ENCODE peak calls at places on chromosomes 16 and 17, in seven cellular contexts. One of them, this sample, is unnamed.

GRCh38 chr16:70250748-70251650 is 741 bp downstream of the EXOSC6 start:
- DNase-seq in H1: no peak
- DNase-seq in GM12878: no peak
- DNase-seq in GM12892: peak
- DNase-seq in HepG2: peak
- DNase-seq in GM12891: peak
- DNase-seq in K562: no peak
- DNase-seq in this sample: peak

GRCh38 chr17:50265690-50266306 is 8.5 kb upstream of the TMEM92 start:
- DNase-seq in GM12892: peak
- DNase-seq in K562: no peak
- DNase-seq in GM12878: no peak
- DNase-seq in HepG2: no peak
- DNase-seq in H1: no peak
- DNase-seq in GM12891: no peak
- DNase-seq in this sample: peak

GRCh38 chr17:74522381-74523090 is 8.7 kb downstream of the CD300LB start:
- DNase-seq in GM12892: no peak
- DNase-seq in H1: no peak
- DNase-seq in K562: no peak
- DNase-seq in GM12878: no peak
- DNase-seq in GM12891: no peak
- DNase-seq in HepG2: no peak
- DNase-seq in this sample: no peak

GRCh38 chr17:80656590-80656989 is 112.0 kb downstream of the RPTOR start:
- DNase-seq in GM12891: no peak
- DNase-seq in GM12878: peak
- DNase-seq in GM12892: no peak
- DNase-seq in HepG2: no peak
- DNase-seq in K562: no peak
- DNase-seq in H1: no peak
- DNase-seq in this sample: no peak

GRCh38 chr16:2904100-2904921 is 7.4 kb upstream of the FLYWCH1 start:
- DNase-seq in H1: no peak
- DNase-seq in GM12878: no peak
- DNase-seq in HepG2: peak
- DNase-seq in GM12891: peak
- DNase-seq in K562: peak
- DNase-seq in GM12892: peak
- DNase-seq in this sample: peak

GRCh38 chr17:4389079-4389478 is 22.6 kb upstream of the UBE2G1 start:
- DNase-seq in GM12891: no peak
- DNase-seq in H1: no peak
- DNase-seq in HepG2: no peak
- DNase-seq in GM12878: no peak
- DNase-seq in K562: no peak
- DNase-seq in GM12892: no peak
- DNase-seq in this sample: no peak

GRCh38 chr17:10309003-10309974 is 63.5 kb downstream of the MYH13 start:
- DNase-seq in GM12891: no peak
- DNase-seq in GM12878: no peak
- DNase-seq in K562: no peak
- DNase-seq in HepG2: no peak
- DNase-seq in GM12892: no peak
- DNase-seq in H1: no peak
- DNase-seq in this sample: no peak

GRCh38 chr16:53737563-53737962 is 33.6 kb downstream of the FTO start:
- DNase-seq in GM12891: no peak
- DNase-seq in H1: no peak
- DNase-seq in GM12878: no peak
- DNase-seq in GM12892: no peak
- DNase-seq in K562: no peak
- DNase-seq in HepG2: no peak
- DNase-seq in this sample: no peak

GRCh38 chr17:50331085-50331791 is 14.7 kb upstream of the XYLT2 start:
- DNase-seq in GM12878: no peak
- DNase-seq in GM12891: no peak
- DNase-seq in HepG2: no peak
- DNase-seq in H1: no peak
- DNase-seq in K562: no peak
- DNase-seq in GM12892: no peak
- DNase-seq in this sample: no peak

GRCh38 chr16:75025766-75026165 is 26.9 kb downstream of the ZNRF1 start:
- DNase-seq in GM12891: no peak
- DNase-seq in GM12892: no peak
- DNase-seq in HepG2: no peak
- DNase-seq in K562: peak
- DNase-seq in H1: no peak
- DNase-seq in GM12878: no peak
- DNase-seq in this sample: peak

GRCh38 chr17:35087731-35088646 is 24.5 kb upstream of the RFFL start:
- DNase-seq in HepG2: peak
- DNase-seq in H1: no peak
- DNase-seq in GM12891: no peak
- DNase-seq in GM12878: no peak
- DNase-seq in K562: no peak
- DNase-seq in GM12892: no peak
- DNase-seq in this sample: peak

GRCh38 chr16:77211880-77212735 is 12.9 kb downstream of the SYCE1L start:
- DNase-seq in GM12891: peak
- DNase-seq in HepG2: no peak
- DNase-seq in GM12892: peak
- DNase-seq in K562: peak
- DNase-seq in GM12878: no peak
- DNase-seq in H1: peak
- DNase-seq in this sample: peak

GRCh38 chr16:10497132-10498088 is 83.0 kb downstream of the EMP2 start:
- DNase-seq in K562: peak
- DNase-seq in GM12891: no peak
- DNase-seq in H1: no peak
- DNase-seq in GM12878: no peak
- DNase-seq in GM12892: no peak
- DNase-seq in HepG2: no peak
- DNase-seq in this sample: no peak

GRCh38 chr17:78717431-78717980 is 64.6 kb downstream of the CYTH1 start:
- DNase-seq in GM12891: no peak
- DNase-seq in H1: no peak
- DNase-seq in GM12878: no peak
- DNase-seq in K562: no peak
- DNase-seq in HepG2: peak
- DNase-seq in GM12892: no peak
- DNase-seq in this sample: peak

GRCh38 chr17:5516060-5516792 is 29.9 kb downstream of the MIS12 start:
- DNase-seq in GM12878: no peak
- DNase-seq in HepG2: peak
- DNase-seq in GM12892: no peak
- DNase-seq in K562: peak
- DNase-seq in GM12891: no peak
- DNase-seq in H1: no peak
- DNase-seq in this sample: no peak

GRCh38 chr17:7846063-7846735 is 8.7 kb upstream of the TMEM88 start:
- DNase-seq in GM12891: no peak
- DNase-seq in H1: no peak
- DNase-seq in GM12878: no peak
- DNase-seq in HepG2: no peak
- DNase-seq in GM12892: no peak
- DNase-seq in K562: no peak
- DNase-seq in this sample: no peak

GRCh38 chr16:4936991-4937781 is at the start of gene PPL:
- DNase-seq in GM12878: no peak
- DNase-seq in GM12892: peak
- DNase-seq in K562: peak
- DNase-seq in GM12891: peak
- DNase-seq in HepG2: peak
- DNase-seq in H1: no peak
- DNase-seq in this sample: peak

GRCh38 chr16:11004351-11004750 is 60.0 kb downstream of the CLEC16A start:
- DNase-seq in HepG2: no peak
- DNase-seq in GM12892: no peak
- DNase-seq in GM12891: no peak
- DNase-seq in GM12878: no peak
- DNase-seq in H1: no peak
- DNase-seq in K562: no peak
- DNase-seq in this sample: no peak

DNA sequence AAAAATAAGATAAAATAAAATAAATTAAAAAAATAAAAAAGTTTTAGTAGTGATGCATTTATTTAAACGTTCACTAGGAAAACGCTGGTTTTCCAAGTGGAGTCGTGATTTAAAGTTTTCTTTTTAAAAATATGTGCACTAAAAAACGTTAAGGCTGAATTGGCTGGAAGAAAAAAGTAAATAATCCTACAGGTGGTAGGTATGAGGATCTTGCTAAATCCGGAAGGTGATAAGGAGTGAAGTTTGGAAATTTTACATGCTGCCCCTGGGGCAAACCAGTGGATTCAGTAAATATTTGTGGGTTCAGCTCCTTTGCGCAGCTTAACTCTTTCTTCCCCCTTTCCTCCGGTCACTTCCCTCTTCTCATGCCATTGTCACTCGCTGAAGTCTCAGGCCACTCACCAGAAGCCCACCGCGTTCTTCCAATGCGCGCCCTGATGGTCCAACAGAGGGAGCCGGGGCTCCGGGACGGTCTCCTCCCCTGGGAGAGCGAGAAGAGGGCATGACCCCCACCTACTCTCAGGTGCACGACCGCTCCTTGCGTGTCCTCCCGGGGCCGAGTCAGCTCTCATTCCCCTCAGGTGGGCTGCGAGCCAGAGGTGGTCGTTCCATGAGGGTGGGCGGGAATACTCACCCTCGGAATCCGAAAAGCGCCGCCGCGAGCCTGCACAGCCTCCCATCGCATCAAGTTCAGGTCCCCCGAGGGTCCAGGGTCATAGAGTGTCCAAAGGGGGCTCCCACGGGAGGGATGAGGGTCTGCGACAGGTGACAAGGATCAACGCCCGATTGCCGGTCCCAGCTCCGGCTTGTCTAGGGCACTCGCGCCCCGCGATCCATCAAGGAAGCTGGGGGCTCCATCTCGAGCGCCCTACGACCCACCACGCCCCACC is 549 bp downstream of the CLN3 start:
- DNase-seq in K562: peak
- DNase-seq in HepG2: peak
- DNase-seq in H1: no peak
- DNase-seq in GM12891: no peak
- DNase-seq in GM12878: no peak
- DNase-seq in GM12892: no peak
- DNase-seq in this sample: peak
- TF ChIP-seq TAF1 in K562: no peak
- TF ChIP-seq TAF1 in HepG2: no peak
- TF ChIP-seq TAF1 in H1: no peak
- TF ChIP-seq TAF1 in GM12891: no peak
- TF ChIP-seq TAF1 in GM12878: no peak
- TF ChIP-seq TAF1 in GM12892: no peak
- TF ChIP-seq TAF1 in this sample: no peak

GRCh38 chr16:20750558-20750957 is 8.9 kb upstream of the THUMPD1 start:
- DNase-seq in H1: no peak
- DNase-seq in K562: no peak
- DNase-seq in GM12892: no peak
- DNase-seq in GM12878: no peak
- DNase-seq in HepG2: no peak
- DNase-seq in GM12891: no peak
- DNase-seq in this sample: no peak

GRCh38 chr16:20744922-20745440 is 3.4 kb upstream of the THUMPD1 start:
- DNase-seq in GM12878: no peak
- DNase-seq in GM12891: no peak
- DNase-seq in GM12892: no peak
- DNase-seq in H1: no peak
- DNase-seq in K562: no peak
- DNase-seq in HepG2: no peak
- DNase-seq in this sample: no peak

GRCh38 chr16:20746461-20746860 is 4.8 kb upstream of the THUMPD1 start:
- DNase-seq in GM12878: no peak
- DNase-seq in H1: no peak
- DNase-seq in GM12891: no peak
- DNase-seq in K562: no peak
- DNase-seq in HepG2: no peak
- DNase-seq in GM12892: no peak
- DNase-seq in this sample: no peak

GRCh38 chr16:20743591-20743990 is 2.0 kb upstream of the THUMPD1 start:
- DNase-seq in GM12891: no peak
- DNase-seq in GM12878: no peak
- DNase-seq in K562: no peak
- DNase-seq in GM12892: no peak
- DNase-seq in H1: no peak
- DNase-seq in HepG2: no peak
- DNase-seq in this sample: no peak

DNA sequence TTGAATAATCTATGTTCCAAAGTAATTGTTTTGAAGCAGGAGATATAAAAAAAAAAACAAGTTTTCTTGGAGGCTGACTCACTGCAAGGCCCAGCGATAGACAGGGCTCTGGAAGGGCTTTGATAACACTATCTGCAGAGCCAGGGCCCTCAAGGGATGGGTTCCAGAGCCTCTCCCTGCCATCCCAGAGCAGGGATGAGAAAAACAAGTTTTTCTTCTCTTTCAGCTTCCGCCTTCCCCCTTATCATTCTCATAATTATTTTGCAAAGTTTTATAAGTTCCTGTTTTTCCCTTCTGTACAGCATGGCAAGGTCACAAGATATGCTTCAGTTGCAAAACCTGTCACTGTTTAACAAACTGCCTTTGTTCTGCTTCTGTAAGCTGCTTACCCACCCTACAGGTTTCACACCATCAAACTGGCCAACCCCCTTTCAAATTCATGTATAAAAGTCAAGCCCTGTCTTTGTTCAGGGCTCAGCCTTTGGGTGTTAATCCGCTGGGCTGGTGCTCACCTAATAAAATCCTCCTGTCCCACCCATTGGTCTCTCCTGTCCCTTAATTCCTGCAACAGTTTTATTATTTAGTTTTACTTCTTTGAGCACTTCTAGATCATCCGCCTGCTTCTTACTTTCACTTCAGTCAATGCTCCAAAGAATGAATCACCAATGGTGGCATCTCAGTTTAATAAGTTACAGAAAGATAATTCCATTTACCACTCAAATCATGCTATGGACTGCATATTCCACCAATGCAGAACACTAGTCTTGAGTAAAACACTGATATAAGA is 5.6 kb upstream of the THUMPD1 start:
- DNase-seq in GM12891: no peak
- DNase-seq in H1: no peak
- DNase-seq in GM12878: no peak
- DNase-seq in HepG2: peak
- DNase-seq in K562: peak
- DNase-seq in GM12892: no peak
- DNase-seq in this sample: no peak
- TF ChIP-seq TAF1 in GM12891: no peak
- TF ChIP-seq TAF1 in H1: no peak
- TF ChIP-seq TAF1 in GM12878: no peak
- TF ChIP-seq TAF1 in HepG2: no peak
- TF ChIP-seq TAF1 in K562: peak
- TF ChIP-seq TAF1 in GM12892: no peak
- TF ChIP-seq TAF1 in this sample: no peak

GRCh38 chr17:44307387-44308186 is 814 bp upstream of the RUNDC3A start:
- DNase-seq in H1: no peak
- DNase-seq in GM12891: no peak
- DNase-seq in K562: no peak
- DNase-seq in HepG2: no peak
- DNase-seq in GM12892: no peak
- DNase-seq in GM12878: no peak
- DNase-seq in this sample: peak
- TF ChIP-seq TAF1 in H1: no peak
- TF ChIP-seq TAF1 in GM12891: no peak
- TF ChIP-seq TAF1 in K562: no peak
- TF ChIP-seq TAF1 in HepG2: no peak
- TF ChIP-seq TAF1 in GM12892: no peak
- TF ChIP-seq TAF1 in GM12878: no peak
- TF ChIP-seq TAF1 in this sample: no peak

GRCh38 chr17:45332989-45333701 is 16.3 kb upstream of the MAP3K14 start:
- DNase-seq in HepG2: no peak
- DNase-seq in K562: peak
- DNase-seq in GM12891: peak
- DNase-seq in H1: no peak
- DNase-seq in GM12878: no peak
- DNase-seq in GM12892: peak
- DNase-seq in this sample: no peak
- TF ChIP-seq TAF1 in HepG2: no peak
- TF ChIP-seq TAF1 in K562: peak
- TF ChIP-seq TAF1 in GM12891: no peak
- TF ChIP-seq TAF1 in H1: no peak
- TF ChIP-seq TAF1 in GM12878: no peak
- TF ChIP-seq TAF1 in GM12892: no peak
- TF ChIP-seq TAF1 in this sample: no peak

This sample was measured in SK-N-SH.